ENCODE peak calls at places on chromosome 22, in seven cellular contexts. U is lower lobe of right lung, L is coronary artery, N is mesendoderm, S is uterus, F is neuronal stem cell, M is fibroblast of lung. C is an unnamed sample.

GRCh38 chr22:27911329-27911728 is 7.7 kb downstream of the PITPNB start:
- DNase-seq in U (no peak), L (no peak), N (no peak), S (no peak), F (no peak), M (no peak), C (no peak)

GRCh38 chr22:30192427-30192826 is 54.1 kb downstream of the LIF start:
- DNase-seq in U (no peak), L (no peak), N (no peak), S (no peak), F (no peak), M (no peak), C (no peak)

GRCh38 chr22:18088825-18089568 is 11.2 kb downstream of the PEX26 start:
- DNase-seq in U (no peak), L (no peak), N (no peak), S (no peak), F (no peak), M (no peak), C (peak)

GRCh38 chr22:29270475-29271271 is 2.6 kb downstream of the EWSR1 start:
- DNase-seq in U (no peak), L (no peak), N (no peak), S (no peak), F (no peak), M (peak), C (no peak)

GRCh38 chr22:47372596-47373385 is 610.3 kb downstream of the TBC1D22A start:
- DNase-seq in U (peak), L (no peak), N (no peak), S (peak), F (no peak), M (no peak), C (no peak)

GRCh38 chr22:27397948-27398330 is 403.6 kb downstream of the MN1 start:
- DNase-seq in U (peak), L (peak), N (no peak), S (peak), F (no peak), M (no peak), C (no peak)

GRCh38 chr22:48592066-48592345 is 1235.7 kb downstream of the BRD1 start:
- DNase-seq in U (no peak), L (no peak), N (no peak), S (no peak), F (no peak), M (no peak), C (no peak)

GRCh38 chr22:46734830-46735453 is 3.1 kb downstream of the CERK start:
- DNase-seq in U (peak), L (no peak), N (no peak), S (no peak), F (no peak), M (no peak), C (no peak)

GRCh38 chr22:19884161-19884953 is 29.7 kb upstream of the GNB1L start:
- DNase-seq in U (peak), L (no peak), N (no peak), S (peak), F (no peak), M (no peak), C (no peak)

GRCh38 chr22:29988719-29989118 is 91.5 kb upstream of the HORMAD2 start:
- DNase-seq in U (no peak), L (no peak), N (no peak), S (no peak), F (no peak), M (no peak), C (no peak)

GRCh38 chr22:29689872-29690213 is 30.0 kb upstream of the CABP7 start:
- DNase-seq in U (peak), L (no peak), N (peak), S (peak), F (peak), M (peak), C (peak)

GRCh38 chr22:35400335-35400680 is 368 bp downstream of the MCM5 start:
- DNase-seq in U (no peak), L (no peak), N (peak), S (no peak), F (no peak), M (peak), C (no peak)

GRCh38 chr22:49350441-49351121 is 477.1 kb downstream of the BRD1 start:
- DNase-seq in U (peak), L (peak), N (no peak), S (no peak), F (no peak), M (no peak), C (peak)

GRCh38 chr22:46801826-46802607 is 39.6 kb downstream of the TBC1D22A start:
- DNase-seq in U (peak), L (no peak), N (no peak), S (no peak), F (no peak), M (no peak), C (no peak)

GRCh38 chr22:19086944-19087343 is 35.3 kb downstream of the DGCR2 start:
- DNase-seq in U (no peak), L (peak), N (no peak), S (no peak), F (no peak), M (peak), C (no peak)

GRCh38 chr22:31970490-31971444 is 26.4 kb downstream of the YWHAH start:
- DNase-seq in U (peak), L (peak), N (peak), S (peak), F (peak), M (peak), C (peak)

GRCh38 chr22:26709617-26710390 is 52.4 kb downstream of the MIAT start:
- DNase-seq in U (no peak), L (no peak), N (no peak), S (no peak), F (no peak), M (peak), C (no peak)

GRCh38 chr22:30685178-30685577 is 9.5 kb upstream of the OSBP2 start:
- DNase-seq in U (no peak), L (no peak), N (no peak), S (no peak), F (no peak), M (no peak), C (no peak)

GRCh38 chr22:19513823-19514222 is 10.4 kb downstream of the CLDN5 start:
- DNase-seq in U (no peak), L (no peak), N (no peak), S (no peak), F (no peak), M (no peak), C (no peak)

GRCh38 chr22:46661221-46661851 is 41.1 kb downstream of the GRAMD4 start:
- DNase-seq in U (no peak), L (no peak), N (no peak), S (no peak), F (no peak), M (peak), C (no peak)

GRCh38 chr22:30486661-30487115 is 14.9 kb upstream of the SEC14L3 start:
- DNase-seq in U (peak), L (no peak), N (no peak), S (no peak), F (no peak), M (no peak), C (no peak)

GRCh38 chr22:27668828-27669797 is 132.4 kb downstream of the MN1 start:
- DNase-seq in U (peak), L (no peak), N (peak), S (peak), F (no peak), M (peak), C (no peak)

GRCh38 chr22:31912402-31912733 is 32.0 kb upstream of the YWHAH start:
- DNase-seq in U (no peak), L (no peak), N (no peak), S (no peak), F (no peak), M (no peak), C (no peak)

GRCh38 chr22:27919943-27920755 is 1.1 kb upstream of the PITPNB start:
- DNase-seq in U (no peak), L (peak), N (peak), S (peak), F (peak), M (peak), C (no peak)

GRCh38 chr22:19430890-19431541 is 517 bp downstream of the HIRA start:
- DNase-seq in U (peak), L (no peak), N (peak), S (no peak), F (peak), M (peak), C (no peak)

GRCh38 chr22:28710112-28710888 is 30.7 kb upstream of the TTC28 start:
- DNase-seq in U (no peak), L (no peak), N (no peak), S (no peak), F (no peak), M (peak), C (no peak)

GRCh38 chr22:41301085-41302015 is at the start of gene ZC3H7B:
- DNase-seq in U (peak), L (peak), N (peak), S (peak), F (peak), M (peak), C (peak)

GRCh38 chr22:31284241-31284745 is 8.0 kb downstream of the PIK3IP1 start:
- DNase-seq in U (no peak), L (no peak), N (no peak), S (no peak), F (no peak), M (no peak), C (no peak)

GRCh38 chr22:31538815-31539214 is 42.5 kb downstream of the SFI1 start:
- DNase-seq in U (no peak), L (no peak), N (no peak), S (no peak), F (no peak), M (no peak), C (peak)

GRCh38 chr22:26086359-26086758 is 82.9 kb upstream of the SEZ6L start:
- DNase-seq in U (no peak), L (no peak), N (peak), S (no peak), F (no peak), M (no peak), C (no peak)

GRCh38 chr22:20324139-20324516 is 4.3 kb upstream of the DGCR6L start:
- DNase-seq in U (no peak), L (no peak), N (no peak), S (no peak), F (no peak), M (no peak), C (no peak)

GRCh38 chr22:17431179-17431578 is 61.9 kb downstream of the CECR2 start:
- DNase-seq in U (no peak), L (no peak), N (no peak), S (no peak), F (no peak), M (no peak), C (no peak)

GRCh38 chr22:36546932-36547331 is 18.0 kb upstream of the EIF3D start:
- DNase-seq in U (no peak), L (no peak), N (peak), S (no peak), F (no peak), M (peak), C (no peak)

GRCh38 chr22:48238966-48239365 is 1476.5 kb downstream of the TBC1D22A start:
- DNase-seq in U (no peak), L (peak), N (peak), S (no peak), F (no peak), M (no peak), C (no peak)

GRCh38 chr22:50437511-50438304 is 37.1 kb downstream of the SBF1 start:
- DNase-seq in U (peak), L (no peak), N (no peak), S (no peak), F (no peak), M (no peak), C (no peak)

GRCh38 chr22:50436841-50437341 is 37.9 kb downstream of the SBF1 start:
- DNase-seq in U (peak), L (no peak), N (no peak), S (no peak), F (no peak), M (no peak), C (peak)

GRCh38 chr22:50436134-50436830 is 38.6 kb downstream of the SBF1 start:
- DNase-seq in U (peak), L (no peak), N (no peak), S (peak), F (no peak), M (no peak), C (no peak)

GRCh38 chr22:50435701-50436115 is 39.1 kb downstream of the SBF1 start:
- DNase-seq in U (no peak), L (no peak), N (no peak), S (peak), F (no peak), M (no peak), C (no peak)

GRCh38 chr22:50434849-50435700 is 39.8 kb downstream of the SBF1 start:
- DNase-seq in U (no peak), L (no peak), N (no peak), S (peak), F (no peak), M (no peak), C (no peak)
- H3K27ac ChIP-seq in U (no peak), L (no peak), N (no peak), S (no peak), F (no peak), M (no peak), C (no peak)

DNA sequence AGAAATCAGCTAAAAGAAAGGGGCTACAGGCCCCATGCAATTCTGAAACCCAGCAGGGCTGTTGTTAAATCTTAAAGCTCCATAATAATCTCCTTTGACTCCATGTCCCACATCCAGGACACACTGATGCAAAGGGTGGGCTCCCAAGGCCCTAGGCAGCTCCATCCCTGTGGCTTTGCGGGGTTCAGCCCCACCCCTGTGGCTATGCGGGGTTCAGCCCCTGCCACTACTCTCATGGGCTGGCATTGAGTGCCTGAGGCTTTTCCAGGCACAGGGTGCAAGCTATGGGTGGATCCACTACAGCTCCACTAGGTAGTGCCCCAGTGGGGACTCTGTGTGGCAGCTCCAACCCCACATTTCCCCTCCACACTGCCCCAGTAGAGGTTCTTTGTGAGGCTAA is 8.7 kb upstream of the ZNF280A start:
- DNase-seq in U (no peak), L (no peak), N (no peak), S (no peak), F (no peak), M (no peak), C (no peak)
- H3K27ac ChIP-seq in U (no peak), L (no peak), N (no peak), S (no peak), F (no peak), M (no peak), C (no peak)

DNA sequence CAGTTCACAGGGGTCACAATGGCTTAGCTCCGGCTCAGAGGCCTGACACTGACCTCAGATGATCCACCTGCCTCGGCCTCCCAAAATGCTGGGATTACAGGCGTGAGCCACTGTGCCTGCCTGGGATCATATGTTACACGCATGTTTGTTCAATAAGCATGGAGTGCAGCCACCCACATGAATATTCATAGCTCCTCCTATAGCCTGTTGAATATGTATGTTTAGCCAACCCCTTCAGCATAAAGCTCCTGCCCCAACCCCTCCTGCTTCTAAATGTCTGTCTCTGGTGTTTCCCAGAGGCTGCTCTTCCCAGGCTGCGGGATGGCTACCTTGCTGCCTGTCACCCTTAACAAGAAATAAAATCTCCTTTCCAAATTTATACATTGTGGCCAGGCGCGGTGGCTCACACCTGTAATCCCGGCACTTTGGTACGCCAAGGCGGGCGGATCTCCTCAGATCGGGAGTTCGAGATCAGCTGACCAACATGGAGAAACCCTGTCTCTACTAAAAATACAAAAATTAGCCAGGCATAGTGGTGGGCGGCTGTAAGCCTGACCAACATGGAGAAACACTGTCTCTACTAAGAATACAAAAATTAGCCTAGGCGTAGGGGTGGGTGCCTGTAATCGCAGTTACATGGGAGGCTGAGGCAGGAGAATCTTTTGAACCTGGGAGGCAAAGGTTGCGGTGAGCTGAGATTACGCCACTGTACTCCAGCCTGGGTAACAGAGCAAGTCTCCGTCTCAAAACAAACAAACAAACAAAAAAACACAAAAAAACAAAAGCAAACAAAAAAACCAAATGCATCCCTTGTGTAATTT is 1.1 kb upstream of the APOBEC3F start:
- DNase-seq in U (no peak), L (no peak), N (no peak), S (no peak), F (no peak), M (no peak), C (no peak)
- H3K27ac ChIP-seq in U (peak), L (no peak), N (peak), S (peak), F (no peak), M (no peak), C (no peak)

DNA sequence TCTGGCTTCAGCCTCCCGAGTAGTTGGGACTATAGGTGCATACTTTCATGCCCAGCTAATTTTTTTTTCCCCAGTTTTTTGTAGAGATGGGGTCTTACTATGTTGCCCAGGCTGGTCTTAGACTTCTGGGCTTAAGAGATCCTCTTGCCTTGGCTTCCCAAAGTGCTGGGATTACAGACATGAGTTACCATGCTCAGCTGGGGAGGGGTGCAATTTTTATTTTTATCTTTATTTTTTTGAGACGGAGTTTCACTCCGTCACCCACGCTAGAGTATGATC is 49.7 kb upstream of the A4GALT start:
- DNase-seq in U (no peak), L (no peak), N (no peak), S (no peak), F (no peak), M (no peak), C (no peak)
- H3K27ac ChIP-seq in U (no peak), L (peak), N (no peak), S (peak), F (no peak), M (no peak), C (no peak)

GRCh38 chr22:39527481-39527961 is 5.0 kb downstream of the RPS19BP1 start:
- DNase-seq in U (peak), L (no peak), N (peak), S (no peak), F (no peak), M (no peak), C (no peak)

GRCh38 chr22:39528080-39528661 is 4.4 kb downstream of the RPS19BP1 start:
- DNase-seq in U (peak), L (no peak), N (peak), S (no peak), F (no peak), M (no peak), C (no peak)

GRCh38 chr22:39525658-39525975 is 5.3 kb downstream of the ATF4 start:
- DNase-seq in U (peak), L (no peak), N (no peak), S (no peak), F (no peak), M (no peak), C (no peak)

GRCh38 chr22:39524753-39525657 is 4.6 kb downstream of the ATF4 start:
- DNase-seq in U (peak), L (no peak), N (no peak), S (no peak), F (no peak), M (no peak), C (no peak)

DNA sequence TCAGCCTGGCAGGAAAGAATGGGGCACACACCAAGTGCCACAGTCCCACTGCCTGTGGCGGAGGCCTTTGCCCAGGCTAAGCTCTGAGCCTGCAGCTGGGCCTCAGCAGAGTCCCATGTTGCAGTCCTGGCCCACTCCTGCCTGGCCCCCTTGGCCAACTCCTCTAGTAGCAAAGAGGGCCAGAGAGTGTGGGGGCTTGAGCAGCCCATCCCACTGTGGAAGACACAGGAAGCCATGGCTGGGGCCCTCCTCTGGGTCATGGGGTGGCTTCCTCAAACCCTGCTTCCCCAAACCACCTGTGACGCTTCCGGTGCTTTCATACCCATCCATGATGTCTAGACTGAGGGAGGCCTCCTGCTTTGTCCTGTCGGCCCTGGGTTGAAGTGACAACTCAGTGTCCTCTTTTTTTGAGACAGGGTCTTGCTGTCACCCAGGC is 5.8 kb downstream of the RPS19BP1 start:
- DNase-seq in U (peak), L (no peak), N (peak), S (no peak), F (no peak), M (no peak), C (no peak)
- H3K27ac ChIP-seq in U (no peak), L (peak), N (no peak), S (no peak), F (no peak), M (no peak), C (no peak)

GRCh38 chr22:45600791-45601730 is 70.6 kb upstream of the ATXN10 start:
- DNase-seq in U (peak), L (no peak), N (no peak), S (no peak), F (no peak), M (peak), C (no peak)
- H3K27ac ChIP-seq in U (no peak), L (no peak), N (no peak), S (no peak), F (no peak), M (no peak), C (no peak)

DNA sequence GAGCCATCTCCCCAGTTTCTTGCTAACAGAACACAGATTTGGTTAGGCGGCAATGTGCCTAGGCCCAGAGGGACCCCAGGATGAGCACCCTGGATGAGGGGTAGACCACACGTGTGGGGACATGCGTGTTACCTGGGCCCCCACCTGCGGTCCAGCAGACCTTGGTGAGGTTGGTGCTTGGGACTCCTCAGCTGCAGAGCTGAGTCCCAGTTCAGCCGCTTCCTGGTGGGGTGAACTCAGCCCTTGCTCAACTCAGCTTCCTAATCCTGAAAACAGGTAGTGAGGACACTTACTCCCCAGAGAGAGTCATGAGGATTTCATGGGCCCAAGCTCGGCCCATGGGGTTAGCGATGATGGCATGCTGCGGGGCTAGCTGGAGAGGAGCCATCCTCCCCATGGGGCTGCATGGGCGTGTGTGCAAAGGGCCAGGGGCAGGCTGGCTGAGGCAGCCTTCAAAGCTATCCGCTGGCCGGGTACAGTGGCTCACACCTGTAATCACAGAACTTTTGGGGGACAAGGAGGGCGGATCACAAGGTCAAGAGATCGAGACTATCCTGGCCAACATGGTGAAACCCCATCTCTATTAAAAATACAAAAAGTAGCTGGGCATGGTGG is 46.9 kb upstream of the SHISAL1 start:
- DNase-seq in U (peak), L (peak), N (no peak), S (peak), F (no peak), M (no peak), C (no peak)
- H3K27ac ChIP-seq in U (no peak), L (peak), N (no peak), S (peak), F (no peak), M (no peak), C (no peak)

GRCh38 chr22:37631448-37632173 is 7.9 kb upstream of the SH3BP1 start:
- DNase-seq in U (no peak), L (no peak), N (no peak), S (no peak), F (no peak), M (no peak), C (no peak)
- H3K27ac ChIP-seq in U (peak), L (peak), N (no peak), S (no peak), F (no peak), M (no peak), C (peak)